ENCODE peak calls at places on chromosomes 12 and 14, in ten cellular contexts. G is stimulated activated CD4-positive, alpha-beta T cell treated with anti-CD3 and anti-CD28 coated beads, TNF-alpha, amount 100 ng/mL, for 1 hour; E is effector memory CD4-positive, alpha-beta T cell; H is lower lobe of right lung; O is spleen; J is H9; D is NCI-H345; K is HCEC 1CT; I is astrocyte of the spinal cord; B is heart left ventricle. Z is an unnamed sample.

GRCh38 chr14:105849933-105850626 is 323.7 kb downstream of the TMEM121 start:
- DNase-seq in H (no peak), E (no peak), B (peak; percentile 41), O (peak; percentile 74), I (no peak), D (no peak), J (no peak), G (no peak), K (no peak), Z (no peak)

GRCh38 chr12:95988506-95989275 is 7.5 kb downstream of the HAL start:
- DNase-seq in H (no peak), G (no peak), I (no peak), K (no peak), J (no peak), B (no peak), E (no peak), O (no peak), D (no peak), Z (no peak)

GRCh38 chr12:105740970-105741725 is 397.6 kb downstream of the NUAK1 start:
- DNase-seq in D (no peak), G (no peak), B (peak; percentile 71), I (peak; percentile 35), H (no peak), J (no peak), E (no peak), K (no peak), O (no peak), Z (peak; percentile 50)

GRCh38 chr12:2580821-2581220 is 213.9 kb upstream of the FKBP4 start:
- DNase-seq in G (no peak), D (no peak), K (peak; percentile 11), E (no peak), O (no peak), B (no peak), I (peak; percentile 14), J (no peak), H (no peak), Z (no peak)

GRCh38 chr12:56206373-56207166 is 15.2 kb downstream of the RNF41 start:
- DNase-seq in K (peak; percentile 57), E (no peak), D (peak; percentile 30), O (peak; percentile 78), J (peak; percentile 88), H (no peak), I (peak; percentile 45), G (no peak), B (peak; percentile 70), Z (peak; percentile 54)

GRCh38 chr12:130702966-130703732 is 12.9 kb downstream of the RIMBP2 start:
- DNase-seq in K (no peak), G (no peak), I (no peak), O (no peak), B (no peak), E (no peak), D (no peak), J (peak; percentile 31), H (peak; percentile 39), Z (no peak)

GRCh38 chr12:123319826-123320225 is 44.8 kb downstream of the SBNO1 start:
- DNase-seq in G (no peak), J (no peak), K (no peak), E (no peak), I (no peak), B (no peak), O (no peak), H (no peak), D (no peak), Z (no peak)

GRCh38 chr12:87870061-87870460 is 159.1 kb downstream of the C12orf50 start:
- DNase-seq in J (no peak), H (no peak), O (no peak), K (peak; percentile 58), I (no peak), E (no peak), D (no peak), B (no peak), G (no peak), Z (no peak)

GRCh38 chr14:103928011-103928890 is at the start of gene TDRD9:
- DNase-seq in K (no peak), G (no peak), J (no peak), B (no peak), I (no peak), E (no peak), H (no peak), D (no peak), O (no peak), Z (no peak)

GRCh38 chr12:2354151-2354991 is 301.6 kb downstream of the CACNA1C start:
- DNase-seq in J (no peak), H (no peak), K (no peak), O (peak; percentile 54), E (no peak), B (no peak), G (no peak), D (peak; percentile 61), I (no peak), Z (no peak)

GRCh38 chr12:110314308-110314707 is 33.3 kb downstream of the ATP2A2 start:
- DNase-seq in O (no peak), I (peak; percentile 72), B (no peak), J (no peak), E (no peak), D (no peak), K (peak; percentile 96), H (no peak), G (no peak), Z (no peak)

GRCh38 chr12:20510811-20511210 is 142.5 kb downstream of the PDE3A start:
- DNase-seq in G (no peak), H (no peak), B (no peak), J (no peak), O (no peak), D (no peak), I (no peak), K (no peak), E (no peak), Z (no peak)

GRCh38 chr12:132429932-132430643 is 59.9 kb upstream of the FBRSL1 start:
- DNase-seq in E (peak; percentile 24), I (no peak), H (peak; percentile 64), D (peak; percentile 97), G (no peak), B (no peak), K (no peak), O (peak; percentile 95), J (peak; percentile 89), Z (no peak)

GRCh38 chr12:84924956-84925355 is 12.4 kb upstream of the SLC6A15 start:
- DNase-seq in E (no peak), O (no peak), I (peak; percentile 31), J (no peak), H (no peak), G (no peak), B (no peak), D (no peak), K (peak; percentile 85), Z (no peak)

GRCh38 chr12:30980886-30981662 is 54.5 kb downstream of the TSPAN11 start:
- DNase-seq in H (no peak), I (no peak), K (no peak), J (no peak), G (no peak), O (no peak), B (peak; percentile 54), E (no peak), D (peak; percentile 89), Z (no peak)

GRCh38 chr12:98741615-98742265 is 96.7 kb downstream of the APAF1 start:
- DNase-seq in O (no peak), K (no peak), G (no peak), H (no peak), B (no peak), E (no peak), J (no peak), I (no peak), D (peak; percentile 67), Z (no peak)

GRCh38 chr14:64186231-64187129 is 107.7 kb downstream of the ESR2 start:
- DNase-seq in I (no peak), B (no peak), D (no peak), J (peak; percentile 64), K (no peak), G (no peak), H (no peak), E (no peak), O (no peak), Z (peak; percentile 49)

GRCh38 chr14:102819790-102820330 is 42.6 kb downstream of the TRAF3 start:
- DNase-seq in G (no peak), J (no peak), K (no peak), E (no peak), O (no peak), I (no peak), H (no peak), B (no peak), D (no peak), Z (no peak)

GRCh38 chr14:89303452-89304435 is 113.3 kb downstream of the FOXN3 start:
- DNase-seq in B (no peak), K (peak; percentile 76), I (peak; percentile 90), O (peak; percentile 79), D (peak; percentile 97), H (peak; percentile 65), G (no peak), J (no peak), E (no peak), Z (peak; percentile 71)

GRCh38 chr12:59181378-59181777 is 261.1 kb upstream of the LRIG3 start:
- DNase-seq in G (no peak), H (no peak), J (no peak), I (no peak), E (no peak), B (no peak), O (no peak), K (no peak), D (no peak), Z (no peak)

GRCh38 chr14:63766616-63767015 is 38.8 kb upstream of the SGPP1 start:
- DNase-seq in K (no peak), H (no peak), B (no peak), I (no peak), J (no peak), D (peak; percentile 38), E (no peak), G (no peak), O (no peak), Z (no peak)

GRCh38 chr12:78863482-78864427 is 819 bp upstream of the SYT1 start:
- DNase-seq in E (no peak), B (no peak), D (peak; percentile 86), J (peak; percentile 90), K (peak; percentile 66), H (peak; percentile 44), I (peak; percentile 73), O (peak; percentile 72), G (no peak), Z (peak; percentile 56)

GRCh38 chr14:91892918-91893527 is 25.7 kb upstream of the TC2N start:
- DNase-seq in E (no peak), G (no peak), J (peak; percentile 63), D (no peak), K (peak; percentile 13), B (no peak), I (no peak), O (no peak), H (no peak), Z (no peak)

GRCh38 chr12:92259852-92260251 is 114.2 kb upstream of the BTG1 start:
- DNase-seq in O (no peak), J (no peak), D (no peak), G (no peak), E (no peak), K (peak; percentile 10), H (no peak), I (no peak), B (no peak), Z (no peak)

GRCh38 chr14:67798731-67799130 is 17.7 kb downstream of the ZFYVE26 start:
- DNase-seq in O (no peak), G (no peak), I (no peak), K (no peak), H (no peak), D (no peak), B (no peak), E (no peak), J (no peak), Z (no peak)

GRCh38 chr12:57128519-57129247 is 400 bp downstream of the LRP1 start:
- DNase-seq in D (no peak), G (no peak), H (no peak), B (no peak), I (no peak), K (no peak), J (peak; percentile 69), E (no peak), O (peak; percentile 74), Z (no peak)

GRCh38 chr12:46124848-46125619 is 134.7 kb upstream of the SCAF11 start:
- DNase-seq in O (no peak), E (peak; percentile 12), G (peak; percentile 18), D (peak; percentile 19), J (peak; percentile 64), H (no peak), K (peak; percentile 81), B (no peak), I (peak; percentile 85), Z (peak; percentile 77)

GRCh38 chr12:118501489-118501888 is 125.1 kb downstream of the SUDS3 start:
- DNase-seq in B (no peak), D (no peak), I (no peak), K (no peak), J (no peak), E (no peak), G (no peak), H (no peak), O (no peak), Z (no peak)